ENCODE peak calls at places on chromosomes 4 and X, in four cellular contexts. U, L, W and Z are unnamed samples.

GRCh38 chr4:174464949-174465348 is 57.3 kb downstream of the HPGD start:
- DNase-seq in U (no peak), L (no peak), W (no peak), Z (no peak)

GRCh38 chr4:114187592-114187991 is 208.1 kb upstream of the ARSJ start:
- DNase-seq in U (no peak), L (no peak), W (no peak), Z (no peak)

GRCh38 chr4:141233673-141234072 is 13.0 kb downstream of the ZNF330 start:
- DNase-seq in U (no peak), L (no peak), W (no peak), Z (no peak)

GRCh38 chr4:106046083-106046482 is 150.8 kb downstream of the NPNT start:
- DNase-seq in U (no peak), L (no peak), W (no peak), Z (no peak)

GRCh38 chr4:54625391-54625790 is 32.4 kb upstream of the KIT start:
- DNase-seq in U (no peak), L (no peak), W (no peak), Z (no peak)

GRCh38 chr4:29240641-29241040 is 1479.5 kb upstream of the PCDH7 start:
- DNase-seq in U (no peak), L (no peak), W (no peak), Z (no peak)

GRCh38 chrX:410296-410695 is 23.6 kb upstream of the PPP2R3B start:
- DNase-seq in U (no peak), L (no peak), W (no peak), Z (no peak)

GRCh38 chr4:176981074-176981473 is 188.4 kb upstream of the VEGFC start:
- DNase-seq in U (no peak), L (no peak), W (no peak), Z (peak; percentile 11)

GRCh38 chr4:4328840-4329239 is 38.8 kb downstream of the ZBTB49 start:
- DNase-seq in U (no peak), L (no peak), W (no peak), Z (no peak)

GRCh38 chrX:71514367-71515038 is 18.4 kb upstream of the OGT start:
- DNase-seq in U (no peak), L (no peak), W (no peak), Z (peak; percentile 69)

GRCh38 chrX:119790977-119791436 is 423 bp downstream of the RPL39 start:
- DNase-seq in U (peak; percentile 45), L (no peak), W (peak; percentile 30), Z (peak; percentile 53)

GRCh38 chr4:7128234-7128633 is 60.4 kb upstream of the GRPEL1 start:
- DNase-seq in U (no peak), L (no peak), W (no peak), Z (no peak)

GRCh38 chrX:40171513-40172168 is 73.9 kb upstream of the BCOR start:
- DNase-seq in U (no peak), L (no peak), W (no peak), Z (peak; percentile 71)

GRCh38 chr4:149788286-149788685 is 27.4 kb downstream of the IQCM start:
- DNase-seq in U (no peak), L (no peak), W (no peak), Z (no peak)

GRCh38 chrX:150872773-150873336 is 25.6 kb downstream of the CD99L2 start:
- DNase-seq in U (no peak), L (no peak), W (no peak), Z (no peak)

GRCh38 chrX:23911436-23911835 is 3.6 kb downstream of the CXorf58 start:
- DNase-seq in U (no peak), L (no peak), W (no peak), Z (peak; percentile 53)

GRCh38 chr4:173446416-173446815 is 47.5 kb upstream of the SCRG1 start:
- DNase-seq in U (no peak), L (no peak), W (no peak), Z (no peak)

GRCh38 chrX:45619290-45619689 is 418.6 kb upstream of the DIPK2B start:
- DNase-seq in U (no peak), L (no peak), W (no peak), Z (peak; percentile 25)

GRCh38 chr4:169397762-169398161 is 127.0 kb upstream of the SH3RF1 start:
- DNase-seq in U (no peak), L (no peak), W (no peak), Z (no peak)

GRCh38 chrX:139882299-139882698 is 50.6 kb downstream of the ATP11C start:
- DNase-seq in U (no peak), L (no peak), W (no peak), Z (no peak)

GRCh38 chr4:57037982-57038604 is 59.4 kb downstream of the POLR2B start:
- DNase-seq in U (peak; percentile 56), L (peak; percentile 62), W (peak; percentile 34), Z (peak; percentile 69)

GRCh38 chrX:13891367-13892146 is 74.7 kb upstream of the GPM6B start:
- DNase-seq in U (no peak), L (no peak), W (no peak), Z (no peak)

GRCh38 chr4:78622253-78622979 is 70.8 kb downstream of the ANXA3 start:
- DNase-seq in U (peak; percentile 12), L (peak; percentile 63), W (peak; percentile 29), Z (no peak)

GRCh38 chrX:115966920-115967319 is 203.6 kb upstream of the AGTR2 start:
- DNase-seq in U (no peak), L (no peak), W (no peak), Z (no peak)

GRCh38 chr4:20260821-20261220 is 9.1 kb downstream of the SLIT2 start:
- DNase-seq in U (no peak), L (no peak), W (no peak), Z (peak; percentile 27)

GRCh38 chr4:1469596-1470392 is 63.6 kb upstream of the NKX1-1 start:
- DNase-seq in U (peak; percentile 23), L (no peak), W (no peak), Z (no peak)

GRCh38 chrX:154021131-154021611 is 1.5 kb upstream of the IRAK1 start:
- DNase-seq in U (no peak), L (no peak), W (no peak), Z (peak; percentile 70)

GRCh38 chrX:154018518-154019060 is 1.1 kb downstream of the IRAK1 start:
- DNase-seq in U (no peak), L (peak; percentile 27), W (no peak), Z (peak; percentile 25)

GRCh38 chrX:154019061-154019621 is 561 bp downstream of the IRAK1 start:
- DNase-seq in U (no peak), L (peak; percentile 55), W (no peak), Z (peak; percentile 40)

GRCh38 chrX:154020500-154021115 is 906 bp upstream of the IRAK1 start:
- DNase-seq in U (peak; percentile 16), L (no peak), W (no peak), Z (peak; percentile 63)

GRCh38 chrX:154019633-154020499 is at the start of gene IRAK1:
- DNase-seq in U (peak; percentile 60), L (peak; percentile 85), W (no peak), Z (peak; percentile 77)
- TF ChIP-seq POLR2A in U (peak; percentile 63), L (peak; percentile 53), W (no peak), Z (peak; percentile 47)

GRCh38 chrX:12877386-12877785 is 10.5 kb downstream of the TLR7 start:
- DNase-seq in U (no peak), L (no peak), W (peak; percentile 14), Z (no peak)

GRCh38 chrX:12874599-12874998 is 7.7 kb downstream of the TLR7 start:
- DNase-seq in U (no peak), L (no peak), W (no peak), Z (no peak)

GRCh38 chrX:12872741-12873140 is 5.9 kb downstream of the TLR7 start:
- DNase-seq in U (no peak), L (no peak), W (no peak), Z (no peak)

GRCh38 chrX:12881914-12882313 is 15.0 kb downstream of the TLR7 start:
- DNase-seq in U (no peak), L (no peak), W (no peak), Z (no peak)

GRCh38 chrX:12878536-12878935 is 11.7 kb downstream of the TLR7 start:
- DNase-seq in U (no peak), L (no peak), W (no peak), Z (no peak)
- TF ChIP-seq MYC in U (no peak), L (no peak), W (no peak), Z (no peak)

GRCh38 chr4:72567036-72567435 is 2.0 kb downstream of the ADAMTS3 start:
- DNase-seq in U (no peak), L (no peak), W (no peak), Z (no peak)

GRCh38 chr4:72568959-72569718 is at the start of gene ADAMTS3:
- DNase-seq in U (peak; percentile 2), L (peak; percentile 82), W (no peak), Z (peak; percentile 6)

GRCh38 chr4:72569719-72570235 is 756 bp upstream of the ADAMTS3 start:
- DNase-seq in U (no peak), L (no peak), W (no peak), Z (no peak)

GRCh38 chr4:72566573-72566972 is 2.4 kb downstream of the ADAMTS3 start:
- DNase-seq in U (no peak), L (no peak), W (no peak), Z (no peak)

DNA sequence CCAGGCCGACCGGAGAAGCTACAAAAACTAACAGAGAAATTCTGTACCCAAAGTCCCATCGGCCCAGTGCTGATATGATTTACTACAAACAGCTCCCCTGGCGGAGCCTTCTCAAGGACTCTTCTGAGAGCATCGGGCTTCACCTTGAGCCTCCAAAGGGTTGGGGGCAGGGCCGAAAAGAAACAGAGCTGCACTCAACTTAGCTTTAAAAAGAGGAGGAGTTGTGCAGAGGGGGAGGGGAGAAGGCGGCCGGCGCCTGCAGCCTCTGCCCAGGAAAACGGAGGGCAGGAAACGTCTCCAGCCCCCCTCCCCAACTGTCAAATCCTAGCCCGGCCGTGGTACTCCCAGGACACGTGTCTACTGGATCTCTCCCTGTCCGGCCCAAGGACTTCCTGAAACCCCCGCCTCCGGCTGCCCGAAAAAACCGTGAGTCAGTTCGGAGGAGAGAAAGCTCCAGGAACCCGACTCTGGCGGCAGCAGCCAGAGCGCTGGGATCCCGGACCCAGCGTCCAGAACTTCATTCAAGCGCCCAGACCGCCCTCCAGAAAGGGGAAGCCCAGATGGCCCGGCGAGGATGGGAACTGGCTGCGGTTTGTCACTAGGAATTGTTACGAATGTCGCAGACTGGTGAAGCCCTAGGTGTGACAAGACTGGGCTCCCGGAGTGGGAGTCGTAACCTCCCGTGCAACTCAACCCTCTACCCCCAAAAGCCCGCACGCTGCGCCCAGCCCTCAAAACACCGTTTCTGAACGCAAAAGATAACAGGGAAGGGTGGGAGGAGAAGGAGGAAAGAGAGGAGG is 1.0 kb downstream of the ADAMTS3 start:
- DNase-seq in U (peak; percentile 44), L (peak; percentile 71), W (peak; percentile 3), Z (peak; percentile 16)
- TF ChIP-seq CTCF in U (no peak), L (peak; percentile 64), W (no peak), Z (no peak)

DNA sequence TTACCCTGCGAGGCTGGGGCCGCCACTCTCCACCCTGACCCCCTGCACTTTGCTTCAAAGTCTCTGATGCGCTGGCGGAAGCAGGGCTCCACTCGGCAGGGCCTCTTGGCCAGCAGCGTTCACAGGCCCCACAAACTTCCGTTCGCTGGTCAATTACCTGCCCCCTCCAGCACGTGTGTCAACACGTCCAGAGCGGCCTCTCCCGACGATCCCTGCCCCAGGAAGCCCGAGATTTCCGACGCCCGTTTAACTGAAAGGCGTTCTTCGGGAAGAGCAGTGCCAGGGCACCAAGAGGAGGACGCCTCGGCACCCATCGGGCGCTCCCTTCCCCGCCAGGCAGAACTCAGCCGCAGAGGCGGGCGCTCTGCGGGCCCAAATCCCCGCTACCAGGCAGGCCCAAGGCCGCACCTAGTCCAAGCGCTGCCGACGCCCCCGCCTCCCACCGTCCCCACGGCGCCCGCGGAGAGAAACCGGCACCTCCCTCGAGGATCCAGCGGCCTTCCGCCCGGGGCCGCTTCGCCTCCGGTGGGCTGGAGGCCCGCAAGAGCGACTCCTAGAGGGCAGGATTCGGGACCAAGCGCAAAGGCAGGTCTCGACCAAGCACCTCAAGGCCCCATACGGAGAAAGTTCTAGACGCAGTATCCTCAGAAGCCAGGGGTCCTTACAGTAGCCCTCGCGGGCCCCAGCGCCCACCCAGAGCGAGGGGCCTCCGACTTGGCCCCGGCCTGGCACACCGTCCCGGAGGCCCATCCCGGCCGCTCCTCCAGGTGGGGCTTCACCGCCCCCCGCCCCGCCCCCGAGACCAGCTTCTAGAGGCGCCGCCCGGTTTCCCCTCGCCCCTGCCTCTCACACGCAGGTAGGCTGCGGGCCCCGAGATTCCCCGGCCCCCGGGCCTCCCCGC is 586 bp downstream of the BCAP31 start:
- DNase-seq in U (peak; percentile 73), L (peak; percentile 66), W (peak; percentile 59), Z (peak; percentile 67)
- TF ChIP-seq POLR2A in U (no peak), L (no peak), W (peak; percentile 11), Z (no peak)